ENCODE peak calls at places on chromosomes 16 and 17, in five cellular contexts. One of them, this sample, is unnamed.

GRCh38 chr16:80273635-80274538 is 266.9 kb upstream of the DYNLRB2 start:
- DNase-seq in IMR-90: peak
- DNase-seq in ovary: no peak
- DNase-seq in HCT116: no peak
- DNase-seq in H54: no peak
- DNase-seq in this sample: no peak

GRCh38 chr16:8853150-8853549 is 15.7 kb downstream of the CARHSP1 start:
- DNase-seq in IMR-90: no peak
- DNase-seq in ovary: no peak
- DNase-seq in HCT116: no peak
- DNase-seq in H54: no peak
- DNase-seq in this sample: no peak

GRCh38 chr17:47916489-47917208 is 20.6 kb downstream of the SP2 start:
- DNase-seq in IMR-90: no peak
- DNase-seq in ovary: no peak
- DNase-seq in HCT116: no peak
- DNase-seq in H54: no peak
- DNase-seq in this sample: no peak

GRCh38 chr16:83912152-83912948 is 13.4 kb downstream of the MLYCD start:
- DNase-seq in IMR-90: no peak
- DNase-seq in ovary: no peak
- DNase-seq in HCT116: no peak
- DNase-seq in H54: no peak
- DNase-seq in this sample: no peak

GRCh38 chr17:80376531-80376930 is 38.4 kb upstream of the ENDOV start:
- DNase-seq in IMR-90: no peak
- DNase-seq in ovary: no peak
- DNase-seq in HCT116: no peak
- DNase-seq in H54: no peak
- DNase-seq in this sample: no peak

GRCh38 chr17:64328875-64329405 is 61.7 kb downstream of the PECAM1 start:
- DNase-seq in IMR-90: no peak
- DNase-seq in ovary: no peak
- DNase-seq in HCT116: no peak
- DNase-seq in H54: no peak
- DNase-seq in this sample: peak

GRCh38 chr16:58883131-58883530 is 149.0 kb upstream of the GOT2 start:
- DNase-seq in IMR-90: no peak
- DNase-seq in ovary: no peak
- DNase-seq in HCT116: no peak
- DNase-seq in H54: no peak
- DNase-seq in this sample: no peak

GRCh38 chr17:40992666-40993065 is 1.3 kb downstream of the KRTAP3-3 start:
- DNase-seq in IMR-90: no peak
- DNase-seq in ovary: no peak
- DNase-seq in HCT116: no peak
- DNase-seq in H54: no peak
- DNase-seq in this sample: no peak

GRCh38 chr17:19706791-19707727 is 9.3 kb downstream of the SLC47A2 start:
- DNase-seq in IMR-90: no peak
- DNase-seq in ovary: no peak
- DNase-seq in HCT116: no peak
- DNase-seq in H54: no peak
- DNase-seq in this sample: no peak

GRCh38 chr17:77881545-77881944 is 77.0 kb upstream of the TNRC6C start:
- DNase-seq in IMR-90: peak
- DNase-seq in ovary: peak
- DNase-seq in HCT116: no peak
- DNase-seq in H54: peak
- DNase-seq in this sample: no peak

GRCh38 chr16:81826523-81826922 is 47.4 kb downstream of the PLCG2 start:
- DNase-seq in IMR-90: no peak
- DNase-seq in ovary: no peak
- DNase-seq in HCT116: no peak
- DNase-seq in H54: no peak
- DNase-seq in this sample: no peak

GRCh38 chr16:27024010-27024409 is 42.7 kb upstream of the C16orf82 start:
- DNase-seq in IMR-90: no peak
- DNase-seq in ovary: no peak
- DNase-seq in HCT116: no peak
- DNase-seq in H54: no peak
- DNase-seq in this sample: no peak

GRCh38 chr17:81013642-81014041 is 21.3 kb upstream of the BAIAP2 start:
- DNase-seq in IMR-90: no peak
- DNase-seq in ovary: no peak
- DNase-seq in HCT116: no peak
- DNase-seq in H54: no peak
- DNase-seq in this sample: no peak

GRCh38 chr16:56852968-56853367 is 12.0 kb upstream of the SLC12A3 start:
- DNase-seq in IMR-90: no peak
- DNase-seq in ovary: no peak
- DNase-seq in HCT116: no peak
- DNase-seq in H54: no peak
- DNase-seq in this sample: no peak

GRCh38 chr17:74340470-74341023 is 14.5 kb downstream of the KIF19 start:
- DNase-seq in IMR-90: no peak
- DNase-seq in ovary: no peak
- DNase-seq in HCT116: no peak
- DNase-seq in H54: no peak
- DNase-seq in this sample: no peak

GRCh38 chr16:58365623-58366022 is 26.6 kb upstream of the GINS3 start:
- DNase-seq in IMR-90: no peak
- DNase-seq in ovary: no peak
- DNase-seq in HCT116: no peak
- DNase-seq in H54: no peak
- DNase-seq in this sample: no peak

GRCh38 chr16:22337045-22337444 is 37.4 kb downstream of the CDR2 start:
- DNase-seq in IMR-90: no peak
- DNase-seq in ovary: no peak
- DNase-seq in HCT116: no peak
- DNase-seq in H54: no peak
- DNase-seq in this sample: no peak

GRCh38 chr16:22336581-22336980 is 37.8 kb downstream of the CDR2 start:
- DNase-seq in IMR-90: no peak
- DNase-seq in ovary: no peak
- DNase-seq in HCT116: no peak
- DNase-seq in H54: no peak
- DNase-seq in this sample: no peak

GRCh38 chr16:22342082-22342481 is 32.3 kb downstream of the CDR2 start:
- DNase-seq in IMR-90: no peak
- DNase-seq in ovary: no peak
- DNase-seq in HCT116: no peak
- DNase-seq in H54: no peak
- DNase-seq in this sample: no peak

GRCh38 chr16:22337849-22338248 is 36.6 kb downstream of the CDR2 start:
- DNase-seq in IMR-90: no peak
- DNase-seq in ovary: no peak
- DNase-seq in HCT116: no peak
- DNase-seq in H54: no peak
- DNase-seq in this sample: no peak

DNA sequence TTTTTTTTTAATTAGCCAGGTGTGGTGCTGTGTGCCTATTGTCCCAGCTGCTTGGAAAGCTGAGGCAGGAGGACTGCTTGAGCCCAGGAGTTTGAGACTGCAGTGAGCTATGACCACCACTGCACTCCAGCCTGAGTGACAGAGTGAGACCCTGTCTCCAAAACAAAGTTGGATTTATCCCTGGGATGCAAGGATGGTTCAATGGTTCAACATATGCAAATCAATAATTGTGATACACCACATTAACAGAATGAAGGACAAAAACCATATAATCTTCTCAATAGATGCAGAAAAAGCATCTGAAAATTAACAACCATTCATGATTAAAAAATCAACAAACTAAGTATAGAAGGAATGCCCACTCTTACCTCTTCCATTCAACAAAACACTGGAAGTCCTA is 33.5 kb downstream of the CDR2 start:
- DNase-seq in IMR-90: no peak
- DNase-seq in ovary: no peak
- DNase-seq in HCT116: no peak
- DNase-seq in H54: no peak
- DNase-seq in this sample: no peak
- TF ChIP-seq POLR2A in IMR-90: no peak
- TF ChIP-seq POLR2A in ovary: no peak
- TF ChIP-seq POLR2A in HCT116: no peak
- TF ChIP-seq POLR2A in H54: no peak
- TF ChIP-seq POLR2A in this sample: no peak

GRCh38 chr17:70089513-70090148 is 14.6 kb downstream of the KCNJ16 start:
- DNase-seq in IMR-90: no peak
- DNase-seq in ovary: no peak
- DNase-seq in HCT116: no peak
- DNase-seq in H54: no peak
- DNase-seq in this sample: no peak

GRCh38 chr17:70084476-70084875 is 9.5 kb downstream of the KCNJ16 start:
- DNase-seq in IMR-90: peak
- DNase-seq in ovary: no peak
- DNase-seq in HCT116: no peak
- DNase-seq in H54: peak
- DNase-seq in this sample: no peak

GRCh38 chr17:70091005-70091568 is 16.1 kb downstream of the KCNJ16 start:
- DNase-seq in IMR-90: no peak
- DNase-seq in ovary: no peak
- DNase-seq in HCT116: no peak
- DNase-seq in H54: no peak
- DNase-seq in this sample: peak

GRCh38 chr17:70081885-70082284 is 6.9 kb downstream of the KCNJ16 start:
- DNase-seq in IMR-90: no peak
- DNase-seq in ovary: no peak
- DNase-seq in HCT116: no peak
- DNase-seq in H54: no peak
- DNase-seq in this sample: no peak

DNA sequence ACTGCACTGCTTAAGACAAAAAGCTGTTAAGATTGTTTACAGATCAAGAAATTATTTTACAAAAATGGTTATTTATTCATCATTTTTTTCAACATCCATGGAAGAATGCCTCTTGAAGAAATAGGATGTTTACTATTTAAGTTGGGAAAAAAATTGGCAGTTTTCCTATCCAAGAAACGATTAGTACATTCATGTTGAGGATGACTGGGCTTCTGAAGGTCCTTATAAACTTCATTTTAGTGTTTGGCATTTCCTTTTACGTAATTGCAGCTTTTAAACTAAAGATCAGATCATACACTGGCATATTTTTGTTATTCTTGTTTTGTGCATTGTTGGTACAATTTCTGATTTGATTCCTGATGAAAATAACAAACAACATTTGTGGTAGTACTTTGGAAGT is 11.4 kb downstream of the KCNJ16 start:
- DNase-seq in IMR-90: peak
- DNase-seq in ovary: no peak
- DNase-seq in HCT116: no peak
- DNase-seq in H54: no peak
- DNase-seq in this sample: peak
- TF ChIP-seq POLR2A in IMR-90: no peak
- TF ChIP-seq POLR2A in ovary: no peak
- TF ChIP-seq POLR2A in HCT116: no peak
- TF ChIP-seq POLR2A in H54: no peak
- TF ChIP-seq POLR2A in this sample: no peak

DNA sequence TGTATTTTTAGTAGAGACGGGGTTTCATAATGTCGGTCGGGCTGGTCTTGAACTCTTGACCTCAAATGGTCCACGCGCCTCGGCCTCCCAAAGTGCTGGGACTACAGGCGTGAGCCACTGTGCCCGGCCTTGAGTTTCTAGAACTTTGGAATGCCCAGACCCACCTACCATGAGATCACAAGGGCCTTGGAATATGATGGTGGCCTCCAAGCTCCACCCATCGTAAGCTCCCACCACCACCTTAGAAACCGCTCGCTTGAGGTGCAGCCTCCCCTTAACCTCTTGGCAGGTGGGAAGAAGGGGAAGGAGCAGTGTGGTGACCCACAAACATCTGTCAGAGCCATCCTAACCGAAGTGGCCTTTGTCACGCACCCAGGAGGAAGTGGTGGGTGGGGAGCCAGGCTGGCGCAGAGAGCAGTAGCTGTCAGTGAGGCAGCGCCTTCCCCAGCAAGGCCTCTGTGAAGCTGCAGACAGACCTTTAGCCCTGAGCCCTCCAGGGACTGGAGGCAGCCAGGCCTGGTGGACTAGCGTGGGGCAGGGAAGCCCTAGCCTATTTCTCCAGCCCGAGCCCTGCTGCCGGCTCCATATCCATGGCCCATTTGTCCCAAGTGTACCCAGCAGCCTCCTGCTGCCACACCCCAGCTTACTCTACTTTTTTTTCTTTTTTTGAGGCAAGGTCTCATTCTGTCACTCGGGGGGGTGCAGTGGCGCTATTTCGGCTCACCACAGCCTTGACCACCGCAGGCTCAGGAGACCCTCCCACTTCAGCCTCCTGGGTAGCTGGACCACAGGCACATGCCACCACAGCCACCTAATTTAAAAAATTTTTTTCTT is 13.1 kb upstream of the SEPHS2 start:
- DNase-seq in IMR-90: no peak
- DNase-seq in ovary: no peak
- DNase-seq in HCT116: no peak
- DNase-seq in H54: no peak
- DNase-seq in this sample: no peak
- TF ChIP-seq POLR2A in IMR-90: no peak
- TF ChIP-seq POLR2A in ovary: no peak
- TF ChIP-seq POLR2A in HCT116: no peak
- TF ChIP-seq POLR2A in H54: no peak
- TF ChIP-seq POLR2A in this sample: no peak

DNA sequence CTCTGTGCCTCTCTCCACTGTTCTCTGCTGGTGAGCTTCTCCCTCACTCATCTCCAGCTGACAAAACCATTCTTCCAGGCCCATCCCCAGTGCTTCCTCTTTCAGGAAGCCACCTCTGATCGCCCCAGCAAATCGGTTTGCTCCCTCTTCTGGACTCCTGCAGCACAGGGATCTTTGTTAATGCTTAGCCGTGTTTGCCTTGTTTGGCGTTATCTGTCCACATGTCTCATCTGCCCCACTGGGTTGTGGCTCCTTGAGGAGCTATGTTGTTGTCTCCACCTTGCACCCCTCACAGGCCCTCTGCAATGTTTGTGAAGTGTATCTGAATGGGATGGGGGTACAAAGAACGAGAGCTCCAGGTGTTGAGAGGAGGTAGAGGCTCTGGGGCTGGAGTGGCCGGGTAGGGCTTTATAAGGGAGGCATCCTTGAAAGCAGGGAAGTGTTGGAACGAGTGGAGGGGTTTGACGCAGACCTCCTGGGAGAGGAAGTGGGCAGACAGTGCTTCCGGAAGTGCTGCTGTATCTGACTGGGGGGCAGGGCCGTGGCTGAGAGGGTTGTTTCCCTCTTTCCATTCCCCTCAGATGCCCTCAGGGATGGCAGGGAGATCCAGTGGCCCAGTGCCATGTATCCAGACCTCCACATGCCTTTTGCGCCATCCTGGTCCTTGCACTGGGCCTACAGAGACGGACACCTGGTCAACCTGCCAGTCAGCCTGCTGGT is 27.8 kb downstream of the CASKIN2 start:
- DNase-seq in IMR-90: no peak
- DNase-seq in ovary: no peak
- DNase-seq in HCT116: no peak
- DNase-seq in H54: no peak
- DNase-seq in this sample: no peak
- TF ChIP-seq POLR2A in IMR-90: no peak
- TF ChIP-seq POLR2A in ovary: no peak
- TF ChIP-seq POLR2A in HCT116: no peak
- TF ChIP-seq POLR2A in H54: no peak
- TF ChIP-seq POLR2A in this sample: no peak